ENCODE peak calls at places on chromosomes 3 and 15, in eight cellular contexts. H is upper lobe of left lung, J is sigmoid colon, T is ovary, R is tibial nerve, K is stomach, I is A549, C is transverse colon. F is an unnamed sample.

GRCh38 chr3:33060609-33061337 is 36.2 kb downstream of the GLB1 start:
- DNase-seq in H (no peak), J (no peak), T (no peak), R (no peak), K (peak), I (no peak), C (peak), F (no peak)

GRCh38 chr3:146626384-146627122 is 21.4 kb upstream of the PLSCR5 start:
- DNase-seq in H (no peak), J (no peak), T (no peak), R (no peak), K (no peak), I (no peak), C (no peak), F (no peak)

GRCh38 chr3:149604125-149604851 is 53.5 kb downstream of the WWTR1 start:
- DNase-seq in H (no peak), J (no peak), T (no peak), R (no peak), K (no peak), I (no peak), C (no peak), F (no peak)

GRCh38 chr3:160941885-160942494 is 163.2 kb downstream of the B3GALNT1 start:
- DNase-seq in H (peak), J (peak), T (peak), R (peak), K (peak), I (peak), C (peak), F (peak)

GRCh38 chr3:110664148-110664547 is 407.5 kb upstream of the NECTIN3 start:
- DNase-seq in H (no peak), J (no peak), T (no peak), R (no peak), K (peak), I (no peak), C (no peak), F (no peak)

GRCh38 chr3:62873672-62874397 is 1.4 kb downstream of the CADPS start:
- DNase-seq in H (no peak), J (no peak), T (peak), R (no peak), K (no peak), I (peak), C (peak), F (no peak)

GRCh38 chr3:189513281-189514151 is 117.7 kb upstream of the TP63 start:
- DNase-seq in H (peak), J (no peak), T (no peak), R (no peak), K (no peak), I (peak), C (peak), F (no peak)

GRCh38 chr3:27721717-27722564 is at the start of gene EOMES:
- DNase-seq in H (no peak), J (no peak), T (no peak), R (no peak), K (peak), I (peak), C (peak), F (no peak)

GRCh38 chr15:49832421-49832980 is 211.7 kb downstream of the DTWD1 start:
- DNase-seq in H (no peak), J (no peak), T (no peak), R (no peak), K (no peak), I (peak), C (peak), F (no peak)

GRCh38 chr3:122055215-122055614 is at the start of gene CD86:
- DNase-seq in H (peak), J (no peak), T (no peak), R (no peak), K (no peak), I (no peak), C (peak), F (no peak)

GRCh38 chr15:63940956-63941620 is 105.2 kb downstream of the DAPK2 start:
- DNase-seq in H (no peak), J (no peak), T (no peak), R (no peak), K (no peak), I (no peak), C (no peak), F (peak)

GRCh38 chr3:36494461-36495109 is 114.3 kb downstream of the STAC start:
- DNase-seq in H (peak), J (peak), T (no peak), R (no peak), K (no peak), I (peak), C (peak), F (no peak)

GRCh38 chr3:10680796-10681195 is 135.2 kb upstream of the SLC6A11 start:
- DNase-seq in H (no peak), J (no peak), T (no peak), R (no peak), K (no peak), I (no peak), C (no peak), F (no peak)

GRCh38 chr15:98952381-98952803 is 55.2 kb downstream of the PGPEP1L start:
- DNase-seq in H (no peak), J (no peak), T (no peak), R (no peak), K (peak), I (no peak), C (no peak), F (no peak)

GRCh38 chr15:50315814-50316630 is 39.0 kb downstream of the GABPB1 start:
- DNase-seq in H (no peak), J (no peak), T (no peak), R (no peak), K (no peak), I (peak), C (no peak), F (no peak)

GRCh38 chr3:23312866-23313265 is 109.7 kb downstream of the UBE2E2 start:
- DNase-seq in H (no peak), J (no peak), T (no peak), R (no peak), K (no peak), I (no peak), C (no peak), F (no peak)
- TF ChIP-seq EP300 in H (no peak), J (no peak), T (no peak), R (no peak), K (no peak), I (no peak), C (no peak), F (no peak)

DNA sequence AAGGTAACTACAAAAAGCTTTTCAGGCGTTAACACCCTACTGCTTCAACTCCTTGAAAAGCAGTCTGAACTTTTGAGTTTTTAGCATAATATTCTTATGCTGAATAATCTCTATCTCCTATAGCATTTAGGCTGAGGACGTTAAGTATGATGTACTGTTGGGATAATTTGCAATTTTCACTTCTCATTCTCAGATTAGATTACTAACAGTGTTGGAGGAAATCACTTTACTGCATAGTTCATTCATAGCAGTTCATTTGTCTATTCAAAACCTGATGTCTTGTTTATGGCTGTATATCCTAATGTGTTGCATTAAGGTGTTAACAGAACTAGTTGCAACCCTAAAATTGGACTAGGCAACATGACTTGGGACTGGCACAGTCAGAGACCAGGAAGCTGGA is 983.1 kb downstream of the FHIT start:
- DNase-seq in H (no peak), J (no peak), T (no peak), R (no peak), K (no peak), I (no peak), C (no peak), F (no peak)
- TF ChIP-seq EP300 in H (no peak), J (no peak), T (no peak), R (no peak), K (no peak), I (no peak), C (no peak), F (no peak)

GRCh38 chr3:195595778-195596531 is 12.2 kb upstream of the APOD start:
- DNase-seq in H (no peak), J (peak), T (no peak), R (no peak), K (no peak), I (no peak), C (no peak), F (no peak)

GRCh38 chr3:195591220-195591619 is 7.5 kb upstream of the APOD start:
- DNase-seq in H (no peak), J (no peak), T (no peak), R (no peak), K (no peak), I (no peak), C (no peak), F (no peak)

GRCh38 chr3:195597848-195598247 is 14.1 kb upstream of the APOD start:
- DNase-seq in H (no peak), J (peak), T (no peak), R (no peak), K (no peak), I (no peak), C (no peak), F (no peak)

GRCh38 chr3:195591852-195592251 is 8.1 kb upstream of the APOD start:
- DNase-seq in H (no peak), J (no peak), T (no peak), R (no peak), K (no peak), I (no peak), C (no peak), F (no peak)

GRCh38 chr3:195596648-195597628 is 13.2 kb upstream of the APOD start:
- DNase-seq in H (no peak), J (peak), T (no peak), R (no peak), K (no peak), I (no peak), C (no peak), F (no peak)
- TF ChIP-seq EP300 in H (no peak), J (no peak), T (no peak), R (no peak), K (no peak), I (no peak), C (no peak), F (no peak)

GRCh38 chr3:171557173-171557572 is 97.0 kb upstream of the TNIK start:
- DNase-seq in H (no peak), J (no peak), T (no peak), R (no peak), K (no peak), I (no peak), C (no peak), F (no peak)
- TF ChIP-seq EP300 in H (no peak), J (no peak), T (no peak), R (no peak), K (no peak), I (no peak), C (no peak), F (no peak)

DNA sequence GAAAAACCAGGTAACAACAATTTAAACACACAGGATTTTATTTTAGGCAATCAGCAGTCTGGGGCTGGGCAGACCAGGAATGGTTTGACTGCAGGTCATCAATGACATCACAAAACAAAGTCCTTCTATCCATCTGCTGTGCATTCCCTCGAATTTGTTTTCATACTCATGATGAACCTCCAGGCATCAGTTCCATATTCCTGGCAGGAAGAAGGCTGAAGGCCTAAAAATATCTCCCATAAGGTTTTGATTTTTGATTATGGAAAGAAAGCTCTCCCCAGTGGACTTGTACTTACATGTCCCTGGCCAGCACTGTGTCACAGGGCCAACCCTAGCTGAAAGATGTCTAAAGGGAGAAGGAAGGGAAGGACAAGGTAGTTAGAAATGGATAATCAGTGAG is 107.4 kb downstream of the PEAK1 start:
- DNase-seq in H (no peak), J (no peak), T (no peak), R (no peak), K (no peak), I (peak), C (no peak), F (no peak)
- TF ChIP-seq EP300 in H (no peak), J (no peak), T (no peak), R (no peak), K (no peak), I (no peak), C (no peak), F (no peak)

GRCh38 chr3:142962175-142962519 is 1.3 kb downstream of the PAQR9 start:
- DNase-seq in H (no peak), J (no peak), T (no peak), R (no peak), K (no peak), I (no peak), C (no peak), F (no peak)

GRCh38 chr3:142961539-142961938 is 1.9 kb downstream of the PAQR9 start:
- DNase-seq in H (no peak), J (no peak), T (no peak), R (no peak), K (no peak), I (peak), C (no peak), F (no peak)

GRCh38 chr3:142962520-142963265 is 781 bp downstream of the PAQR9 start:
- DNase-seq in H (no peak), J (no peak), T (no peak), R (no peak), K (no peak), I (peak), C (no peak), F (no peak)

GRCh38 chr3:142960322-142960850 is 3.1 kb downstream of the PAQR9 start:
- DNase-seq in H (no peak), J (no peak), T (no peak), R (no peak), K (no peak), I (no peak), C (no peak), F (peak)

DNA sequence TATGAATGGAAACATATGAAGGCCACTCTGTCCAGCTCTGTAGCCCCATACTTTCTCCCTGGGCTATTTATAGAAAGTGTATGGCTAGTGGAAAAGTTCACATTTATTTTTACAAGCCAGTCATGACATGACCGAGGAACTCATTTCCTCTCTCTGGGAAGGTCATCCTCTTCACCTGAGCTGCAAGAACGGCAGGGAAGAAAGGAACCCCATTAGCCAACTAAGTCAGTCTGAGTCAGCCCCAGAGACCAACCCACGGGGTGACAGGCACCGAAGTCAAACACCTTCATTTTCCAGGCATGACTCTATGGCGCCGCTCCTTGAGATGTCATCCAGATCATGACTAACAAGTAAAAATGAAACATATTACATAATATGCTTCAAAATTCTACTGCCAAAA is 4.8 kb downstream of the PAQR9 start:
- DNase-seq in H (no peak), J (no peak), T (no peak), R (no peak), K (no peak), I (peak), C (no peak), F (peak)
- TF ChIP-seq EP300 in H (no peak), J (no peak), T (no peak), R (no peak), K (no peak), I (no peak), C (no peak), F (no peak)

GRCh38 chr3:9638147-9638546 is 11.2 kb upstream of the MTMR14 start:
- DNase-seq in H (no peak), J (no peak), T (no peak), R (no peak), K (no peak), I (no peak), C (no peak), F (no peak)
- TF ChIP-seq EP300 in H (no peak), J (no peak), T (no peak), R (no peak), K (no peak), I (no peak), C (no peak), F (no peak)

GRCh38 chr15:31391687-31392671 is 65.3 kb downstream of the KLF13 start:
- DNase-seq in H (peak), J (peak), T (peak), R (peak), K (peak), I (peak), C (peak), F (peak)
- TF ChIP-seq EP300 in H (no peak), J (peak), T (peak), R (no peak), K (no peak), I (no peak), C (peak), F (peak)